ENCODE peak calls at places on chromosomes 1 and 21, in nine cellular contexts. Z is stimulated activated CD8-positive, alpha-beta memory T cell treated with anti-CD3 and anti-CD28 coated beads, Interleukin-4, amount 100 ng/mL, for 24 hours; H is NCI-H446; E is NCI-H226; Y is ovary; J is astrocyte of the cerebellum; M is adrenal gland; G is activated naive CD8-positive, alpha-beta T cell treated with anti-CD3 and anti-CD28 coated beads, Interleukin-2, amount 10 ng/mL, durations not matched to agents 7 days and 5 days; N is thoracic aorta. W is an unnamed sample.

GRCh38 chr1:169868978-169869377 is 24.7 kb downstream of the SCYL3 start:
- DNase-seq in Z (no peak), H (no peak), E (no peak), Y (no peak), J (no peak), M (no peak), G (no peak), N (no peak), W (no peak)

GRCh38 chr1:243496173-243496553 is 240.3 kb downstream of the SDCCAG8 start:
- DNase-seq in Z (no peak), H (peak; percentile 97), E (no peak), Y (no peak), J (no peak), M (no peak), G (no peak), N (no peak), W (no peak)

GRCh38 chr1:39045231-39045630 is 19.1 kb downstream of the NDUFS5 start:
- DNase-seq in Z (no peak), H (no peak), E (no peak), Y (no peak), J (no peak), M (no peak), G (no peak), N (no peak), W (no peak)

GRCh38 chr1:212557739-212558664 is 50.6 kb upstream of the ATF3 start:
- DNase-seq in Z (no peak), H (no peak), E (no peak), Y (no peak), J (no peak), M (peak; percentile 89), G (no peak), N (no peak), W (no peak)

GRCh38 chr1:236142358-236143103 is at the start of gene GPR137B:
- DNase-seq in Z (peak; percentile 49), H (no peak), E (peak; percentile 12), Y (peak; percentile 67), J (no peak), M (peak; percentile 56), G (peak; percentile 69), N (no peak), W (no peak)

GRCh38 chr1:153985341-153985912 is 712 bp downstream of the RAB13 start:
- DNase-seq in Z (peak; percentile 42), H (no peak), E (peak; percentile 14), Y (peak; percentile 65), J (no peak), M (peak; percentile 37), G (no peak), N (no peak), W (no peak)

GRCh38 chr1:38451541-38451993 is 405.0 kb upstream of the POU3F1 start:
- DNase-seq in Z (no peak), H (no peak), E (no peak), Y (no peak), J (peak; percentile 46), M (peak; percentile 11), G (no peak), N (no peak), W (no peak)

GRCh38 chr1:32470991-32471694 is 6.3 kb downstream of the ZBTB8B start:
- DNase-seq in Z (no peak), H (no peak), E (no peak), Y (no peak), J (no peak), M (no peak), G (no peak), N (no peak), W (no peak)

GRCh38 chr1:203763505-203763904 is 1.5 kb upstream of the LAX1 start:
- DNase-seq in Z (no peak), H (no peak), E (no peak), Y (no peak), J (no peak), M (no peak), G (no peak), N (no peak), W (no peak)

GRCh38 chr1:82106672-82107071 is 305.9 kb downstream of the ADGRL2 start:
- DNase-seq in Z (no peak), H (no peak), E (no peak), Y (no peak), J (no peak), M (no peak), G (no peak), N (no peak), W (no peak)

GRCh38 chr1:212161231-212161781 is 123.9 kb upstream of the PPP2R5A start:
- DNase-seq in Z (no peak), H (no peak), E (peak; percentile 87), Y (no peak), J (peak; percentile 95), M (peak; percentile 42), G (no peak), N (no peak), W (peak; percentile 29)

GRCh38 chr21:26116456-26117011 is 54.0 kb downstream of the APP start:
- DNase-seq in Z (no peak), H (peak; percentile 63), E (no peak), Y (no peak), J (peak; percentile 56), M (no peak), G (no peak), N (no peak), W (no peak)

GRCh38 chr1:218345673-218346390 is 696 bp downstream of the TGFB2 start:
- DNase-seq in Z (no peak), H (peak; percentile 37), E (peak; percentile 32), Y (peak; percentile 75), J (peak; percentile 46), M (peak; percentile 63), G (peak; percentile 59), N (no peak), W (no peak)

GRCh38 chr1:39668111-39668510 is 3.8 kb downstream of the NT5C1A start:
- DNase-seq in Z (no peak), H (no peak), E (no peak), Y (no peak), J (no peak), M (no peak), G (no peak), N (no peak), W (no peak)

GRCh38 chr1:52814465-52814864 is 28.1 kb upstream of the ZYG11A start:
- DNase-seq in Z (no peak), H (no peak), E (peak; percentile 68), Y (no peak), J (no peak), M (no peak), G (no peak), N (no peak), W (no peak)

GRCh38 chr21:25639167-25639921 is at the start of gene JAM2:
- DNase-seq in Z (peak; percentile 15), H (peak; percentile 45), E (no peak), Y (peak; percentile 72), J (no peak), M (peak; percentile 41), G (peak; percentile 69), N (no peak), W (no peak)

GRCh38 chr1:201137579-201138310 is 10.8 kb upstream of the ASCL5 start:
- DNase-seq in Z (no peak), H (peak; percentile 18), E (peak; percentile 56), Y (peak; percentile 54), J (peak; percentile 81), M (peak; percentile 87), G (no peak), N (peak; percentile 19), W (peak; percentile 79)

GRCh38 chr1:107965112-107965991 is at the start of gene VAV3:
- DNase-seq in Z (peak; percentile 50), H (peak; percentile 91), E (peak; percentile 38), Y (no peak), J (peak; percentile 35), M (peak; percentile 70), G (peak; percentile 76), N (peak; percentile 19), W (no peak)

GRCh38 chr1:224380003-224380402 is 23.3 kb downstream of the CNIH4 start:
- DNase-seq in Z (peak; percentile 26), H (no peak), E (no peak), Y (no peak), J (no peak), M (no peak), G (no peak), N (no peak), W (no peak)